ENCODE peak calls at places on chromosome 21, in seven cellular contexts. R, E, C, K, P, I and Q are unnamed samples.

GRCh38 chr21:43193651-43194302 is 25.0 kb downstream of the CRYAA start:
- DNase-seq in R (peak), E (peak), C (no peak), K (peak), P (peak), I (no peak), Q (no peak)

GRCh38 chr21:27555996-27556395 is 589.1 kb upstream of the ADAMTS5 start:
- DNase-seq in R (no peak), E (no peak), C (no peak), K (no peak), P (no peak), I (no peak), Q (no peak)

GRCh38 chr21:38503588-38503987 is 5.3 kb upstream of the ERG start:
- DNase-seq in R (no peak), E (peak), C (no peak), K (no peak), P (no peak), I (peak), Q (no peak)

GRCh38 chr21:43775795-43776430 is at the start of gene CSTB:
- DNase-seq in R (peak), E (peak), C (peak), K (peak), P (peak), I (peak), Q (no peak)

GRCh38 chr21:15894596-15894995 is 164.8 kb downstream of the USP25 start:
- DNase-seq in R (no peak), E (peak), C (no peak), K (no peak), P (no peak), I (peak), Q (no peak)

GRCh38 chr21:32611471-32611997 is 643 bp downstream of the CFAP298 start:
- DNase-seq in R (no peak), E (peak), C (peak), K (peak), P (peak), I (peak), Q (no peak)

GRCh38 chr21:14901482-14901958 is 163.3 kb downstream of the NRIP1 start:
- DNase-seq in R (no peak), E (peak), C (no peak), K (no peak), P (no peak), I (no peak), Q (peak)

GRCh38 chr21:36437745-36438128 is 42.2 kb downstream of the CLDN14 start:
- DNase-seq in R (no peak), E (peak), C (peak), K (no peak), P (no peak), I (peak), Q (no peak)

GRCh38 chr21:36699026-36699545 is at the start of gene SIM2:
- DNase-seq in R (no peak), E (peak), C (no peak), K (no peak), P (no peak), I (no peak), Q (no peak)

GRCh38 chr21:31213787-31214186 is 130.3 kb downstream of the TIAM1 start:
- DNase-seq in R (no peak), E (no peak), C (no peak), K (no peak), P (no peak), I (no peak), Q (no peak)

GRCh38 chr21:43644609-43645008 is 14.7 kb downstream of the HSF2BP start:
- DNase-seq in R (no peak), E (peak), C (no peak), K (no peak), P (no peak), I (peak), Q (no peak)

GRCh38 chr21:43361127-43361492 is 65.8 kb downstream of the SIK1 start:
- DNase-seq in R (peak), E (no peak), C (no peak), K (peak), P (no peak), I (no peak), Q (no peak)

GRCh38 chr21:38258803-38259485 is 2.2 kb downstream of the KCNJ15 start:
- DNase-seq in R (no peak), E (peak), C (peak), K (no peak), P (no peak), I (no peak), Q (no peak)

DNA sequence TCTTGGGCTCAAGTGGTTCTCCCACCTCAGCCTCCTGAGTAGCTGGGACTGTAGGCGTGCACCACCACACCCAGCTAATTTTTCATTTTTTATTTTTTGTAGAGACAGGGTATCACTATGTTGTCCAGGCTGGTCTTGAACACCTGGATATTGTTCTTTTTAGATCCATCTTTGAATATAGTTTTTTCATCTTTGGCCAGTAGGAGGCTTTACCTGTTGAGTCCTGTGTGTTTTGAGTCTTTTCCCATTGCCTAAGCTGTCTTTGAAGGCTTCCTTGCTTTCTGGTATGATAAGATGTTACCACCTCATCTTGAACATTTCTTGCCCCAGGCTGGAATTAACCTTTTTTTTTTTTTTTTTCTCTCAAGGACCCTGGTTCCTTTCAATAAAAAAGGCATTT is 387.8 kb upstream of the RUNX1 start:
- DNase-seq in R (no peak), E (no peak), C (no peak), K (no peak), P (no peak), I (no peak), Q (no peak)
- TF ChIP-seq CTCF in R (no peak), E (no peak), C (no peak), K (no peak), P (no peak), I (no peak), Q (no peak)

GRCh38 chr21:35136106-35136505 is 87.0 kb upstream of the RUNX1 start:
- DNase-seq in R (no peak), E (no peak), C (no peak), K (no peak), P (no peak), I (no peak), Q (no peak)
- H3K4me3 ChIP-seq in R (no peak), E (no peak), C (no peak), K (no peak), P (no peak), I (no peak), Q (no peak)

GRCh38 chr21:39720126-39720778 is 24.7 kb upstream of the IGSF5 start:
- DNase-seq in R (no peak), E (no peak), C (no peak), K (no peak), P (no peak), I (no peak), Q (no peak)

GRCh38 chr21:39714331-39714730 is 30.7 kb upstream of the IGSF5 start:
- DNase-seq in R (no peak), E (no peak), C (no peak), K (no peak), P (no peak), I (no peak), Q (no peak)

GRCh38 chr21:39712976-39713375 is 32.0 kb upstream of the IGSF5 start:
- DNase-seq in R (no peak), E (no peak), C (no peak), K (no peak), P (peak), I (no peak), Q (no peak)

GRCh38 chr21:39713905-39714304 is 31.1 kb upstream of the IGSF5 start:
- DNase-seq in R (no peak), E (peak), C (no peak), K (no peak), P (no peak), I (no peak), Q (no peak)

GRCh38 chr21:39715804-39716397 is 29.1 kb upstream of the IGSF5 start:
- DNase-seq in R (peak), E (peak), C (peak), K (peak), P (peak), I (peak), Q (peak)
- TF ChIP-seq CTCF in R (peak), E (peak), C (peak), K (peak), P (peak), I (peak), Q (peak)

GRCh38 chr21:45411810-45412206 is 6.8 kb downstream of the COL18A1 start:
- DNase-seq in R (no peak), E (no peak), C (no peak), K (no peak), P (no peak), I (no peak), Q (no peak)
- H3K4me3 ChIP-seq in R (no peak), E (no peak), C (no peak), K (no peak), P (no peak), I (no peak), Q (no peak)

DNA sequence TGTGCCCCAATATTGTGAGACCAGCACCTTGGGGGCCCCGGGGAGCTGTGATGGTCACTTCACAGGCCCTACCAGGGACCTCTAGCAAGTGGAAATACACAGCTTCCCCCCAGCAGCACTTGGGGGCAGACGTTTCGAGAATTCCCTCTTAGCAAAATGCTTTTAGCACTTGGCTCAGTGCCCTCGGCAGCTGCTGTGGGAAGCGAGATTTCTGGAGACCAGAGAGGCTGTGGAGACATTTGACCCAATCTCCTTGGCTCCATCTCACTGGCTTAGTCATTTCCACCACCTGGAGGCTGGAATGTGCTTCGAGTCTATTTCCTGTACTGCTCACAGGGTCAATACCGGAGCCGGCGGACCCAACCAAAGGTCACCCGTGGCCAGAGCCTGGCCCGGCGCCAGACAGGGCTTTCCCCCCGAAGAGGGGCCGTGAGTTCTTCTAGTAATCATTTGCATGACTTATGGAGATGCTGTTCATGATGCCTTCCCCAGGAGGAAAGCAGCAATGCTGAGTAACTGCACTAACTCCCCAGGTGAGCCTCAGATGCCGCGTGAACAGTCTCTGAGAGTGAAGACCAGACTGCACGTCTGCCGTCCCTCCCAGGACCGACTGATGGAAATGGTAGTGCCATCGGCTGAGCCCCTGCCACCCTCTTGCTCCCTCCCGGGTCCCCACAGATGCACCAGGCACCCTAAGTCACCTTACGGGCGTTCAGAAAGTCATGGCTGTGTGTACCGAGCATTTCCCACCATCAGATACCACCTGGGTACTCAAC is 4.4 kb upstream of the C2CD2 start:
- DNase-seq in R (peak), E (peak), C (no peak), K (no peak), P (peak), I (peak), Q (peak)
- TF ChIP-seq CTCF in R (peak), E (peak), C (no peak), K (no peak), P (no peak), I (peak), Q (peak)

GRCh38 chr21:46096596-46096981 is 1.3 kb upstream of the COL6A2 start:
- DNase-seq in R (no peak), E (no peak), C (no peak), K (no peak), P (no peak), I (no peak), Q (no peak)
- H3K4me3 ChIP-seq in R (no peak), E (no peak), C (no peak), K (no peak), P (no peak), I (no peak), Q (no peak)

GRCh38 chr21:29376556-29376955 is 77.8 kb downstream of the BACH1 start:
- DNase-seq in R (no peak), E (peak), C (peak), K (peak), P (peak), I (peak), Q (no peak)
- TF ChIP-seq CTCF in R (peak), E (peak), C (peak), K (peak), P (peak), I (peak), Q (peak)